ENCODE peak calls at places on chromosomes 16 and 17, in six cellular contexts. One of them, this sample, is unnamed.
A peak's percentile ranks its signal among the peaks of the same experiment; 100 is the strongest.

GRCh38 chr16:71467810-71468209 is 5.8 kb upstream of the ZNF23 start:
- DNase-seq in astrocyte of the spinal cord: peak; percentile 38
- DNase-seq in adrenal gland: peak; percentile 27
- DNase-seq in Panc1: no peak
- DNase-seq in left ventricle myocardium inferior: no peak
- DNase-seq in PC-3: peak; percentile 40
- DNase-seq in this sample: peak; percentile 42

GRCh38 chr17:64061157-64061898 is 40.9 kb upstream of the ICAM2 start:
- DNase-seq in PC-3: peak; percentile 80
- DNase-seq in astrocyte of the spinal cord: no peak
- DNase-seq in Panc1: no peak
- DNase-seq in left ventricle myocardium inferior: no peak
- DNase-seq in adrenal gland: no peak
- DNase-seq in this sample: peak; percentile 75

GRCh38 chr16:57364143-57364542 is 5.6 kb downstream of the CCL22 start:
- DNase-seq in PC-3: no peak
- DNase-seq in adrenal gland: no peak
- DNase-seq in left ventricle myocardium inferior: no peak
- DNase-seq in Panc1: no peak
- DNase-seq in astrocyte of the spinal cord: no peak
- DNase-seq in this sample: no peak

GRCh38 chr17:74427048-74427762 is 4.7 kb upstream of the GPRC5C start:
- DNase-seq in left ventricle myocardium inferior: no peak
- DNase-seq in Panc1: no peak
- DNase-seq in adrenal gland: no peak
- DNase-seq in astrocyte of the spinal cord: no peak
- DNase-seq in PC-3: no peak
- DNase-seq in this sample: no peak

GRCh38 chr16:65223335-65223734 is 101.5 kb upstream of the CDH11 start:
- DNase-seq in Panc1: no peak
- DNase-seq in astrocyte of the spinal cord: no peak
- DNase-seq in PC-3: no peak
- DNase-seq in left ventricle myocardium inferior: no peak
- DNase-seq in adrenal gland: no peak
- DNase-seq in this sample: no peak

GRCh38 chr17:54257440-54257839 is 434.7 kb downstream of the KIF2B start:
- DNase-seq in PC-3: no peak
- DNase-seq in Panc1: no peak
- DNase-seq in astrocyte of the spinal cord: no peak
- DNase-seq in adrenal gland: no peak
- DNase-seq in left ventricle myocardium inferior: no peak
- DNase-seq in this sample: no peak

GRCh38 chr17:2755941-2756724 is 6.7 kb upstream of the CCDC92B start:
- DNase-seq in left ventricle myocardium inferior: no peak
- DNase-seq in PC-3: no peak
- DNase-seq in adrenal gland: no peak
- DNase-seq in astrocyte of the spinal cord: no peak
- DNase-seq in Panc1: no peak
- DNase-seq in this sample: no peak

GRCh38 chr17:4617090-4617489 is 24.4 kb downstream of the ALOX15 start:
- DNase-seq in left ventricle myocardium inferior: no peak
- DNase-seq in PC-3: no peak
- DNase-seq in astrocyte of the spinal cord: no peak
- DNase-seq in Panc1: no peak
- DNase-seq in adrenal gland: no peak
- DNase-seq in this sample: no peak

GRCh38 chr17:75619506-75620431 is 13.5 kb upstream of the SMIM5 start:
- DNase-seq in Panc1: no peak
- DNase-seq in astrocyte of the spinal cord: peak; percentile 29
- DNase-seq in adrenal gland: no peak
- DNase-seq in left ventricle myocardium inferior: peak; percentile 21
- DNase-seq in PC-3: peak; percentile 52
- DNase-seq in this sample: peak; percentile 50

GRCh38 chr17:81251091-81251942 is 12.2 kb downstream of the NDUFAF8 start:
- DNase-seq in astrocyte of the spinal cord: no peak
- DNase-seq in Panc1: no peak
- DNase-seq in left ventricle myocardium inferior: peak; percentile 56
- DNase-seq in adrenal gland: no peak
- DNase-seq in PC-3: no peak
- DNase-seq in this sample: no peak

DNA sequence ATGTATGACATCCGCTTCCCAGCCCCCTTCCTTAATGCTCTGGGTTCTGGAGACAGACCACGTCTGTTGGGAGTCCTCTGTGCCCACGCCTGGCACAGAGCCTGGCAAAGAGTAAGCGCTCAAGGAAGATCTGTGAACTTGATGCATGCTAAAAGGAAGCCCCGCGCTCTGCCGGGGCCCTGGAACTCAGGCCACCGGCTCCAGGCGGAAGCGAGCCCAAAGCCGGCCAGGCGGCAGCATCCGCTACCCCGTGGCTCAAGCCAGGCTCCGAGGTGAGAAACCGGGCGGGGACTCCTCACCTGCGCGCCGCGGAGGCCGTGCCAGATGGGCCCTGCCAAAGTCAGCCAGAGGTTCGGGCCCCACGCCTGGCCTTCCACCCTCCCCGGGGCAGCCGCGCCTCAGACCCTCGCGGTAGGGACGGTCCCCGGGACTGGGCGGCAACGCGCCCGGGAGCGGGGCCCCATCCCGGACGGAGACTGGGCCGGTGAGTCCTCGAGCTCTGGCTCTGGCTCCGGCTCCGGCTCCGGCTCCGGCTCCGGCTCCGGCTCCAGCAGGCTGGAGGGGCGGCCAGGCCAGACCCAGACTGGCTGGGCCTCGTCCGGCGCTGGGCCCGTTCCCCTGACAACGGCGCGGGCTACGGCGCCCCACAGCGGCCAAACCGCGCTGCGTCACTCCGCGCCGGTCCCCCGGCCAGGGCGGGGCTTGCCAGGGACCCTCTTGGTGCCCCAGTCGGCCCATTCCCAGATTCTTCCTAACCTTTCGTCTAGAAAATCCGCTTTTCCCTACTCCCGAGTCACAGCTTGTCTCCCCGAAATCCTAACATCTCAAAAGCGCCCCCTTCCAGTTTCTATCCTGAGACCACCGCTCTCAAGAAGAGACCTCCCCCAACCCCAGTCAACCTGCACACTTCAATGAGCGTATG is at the start of gene ZDHHC1:
- DNase-seq in astrocyte of the spinal cord: peak; percentile 65
- DNase-seq in PC-3: peak; percentile 61
- DNase-seq in adrenal gland: peak; percentile 81
- DNase-seq in left ventricle myocardium inferior: peak; percentile 76
- DNase-seq in Panc1: no peak
- DNase-seq in this sample: peak; percentile 66
- TF ChIP-seq CTCF in astrocyte of the spinal cord: peak; percentile 40
- TF ChIP-seq CTCF in PC-3: peak; percentile 59
- TF ChIP-seq CTCF in adrenal gland: peak; percentile 41
- TF ChIP-seq CTCF in left ventricle myocardium inferior: peak; percentile 69
- TF ChIP-seq CTCF in Panc1: peak; percentile 82
- TF ChIP-seq CTCF in this sample: no peak

GRCh38 chr16:68284847-68285246 is 20.5 kb downstream of the SLC7A6 start:
- DNase-seq in adrenal gland: no peak
- DNase-seq in astrocyte of the spinal cord: no peak
- DNase-seq in Panc1: no peak
- DNase-seq in left ventricle myocardium inferior: no peak
- DNase-seq in PC-3: no peak
- DNase-seq in this sample: no peak
- H3K4me3 ChIP-seq in adrenal gland: no peak overlapping the region
- H3K4me3 ChIP-seq in astrocyte of the spinal cord: no peak overlapping the region
- H3K4me3 ChIP-seq in Panc1: no peak overlapping the region
- H3K4me3 ChIP-seq in left ventricle myocardium inferior: peak overlapping the region; percentile 30
- H3K4me3 ChIP-seq in PC-3: no peak overlapping the region
- H3K4me3 ChIP-seq in this sample: no peak overlapping the region

DNA sequence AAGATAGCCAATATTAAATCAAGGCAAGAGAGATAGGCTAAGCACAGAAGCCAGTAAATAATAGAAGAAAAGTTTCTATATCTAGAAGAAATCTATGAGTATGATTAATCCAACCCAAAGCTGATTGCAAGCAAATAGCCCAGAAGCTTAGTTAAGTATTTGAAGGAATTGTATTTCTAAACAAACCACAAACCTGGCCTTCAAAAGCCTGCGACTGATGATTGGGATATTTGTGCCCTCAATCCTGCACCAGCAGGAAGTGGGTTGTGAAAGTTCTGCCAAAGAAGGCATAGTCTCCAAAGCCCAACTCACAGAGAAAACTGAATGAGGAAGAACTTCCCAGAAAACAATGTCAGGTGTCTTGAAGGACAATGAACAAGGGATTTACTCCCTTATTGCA is 114.5 kb upstream of the C17orf78 start:
- DNase-seq in PC-3: no peak
- DNase-seq in adrenal gland: no peak
- DNase-seq in left ventricle myocardium inferior: no peak
- DNase-seq in Panc1: no peak
- DNase-seq in astrocyte of the spinal cord: peak; percentile 55
- DNase-seq in this sample: peak; percentile 38
- TF ChIP-seq CTCF in PC-3: no peak
- TF ChIP-seq CTCF in adrenal gland: no peak
- TF ChIP-seq CTCF in left ventricle myocardium inferior: no peak
- TF ChIP-seq CTCF in Panc1: no peak
- TF ChIP-seq CTCF in astrocyte of the spinal cord: no peak
- TF ChIP-seq CTCF in this sample: no peak

GRCh38 chr16:50845296-50845695 is 103.4 kb downstream of the CYLD start:
- DNase-seq in adrenal gland: no peak
- DNase-seq in Panc1: no peak
- DNase-seq in left ventricle myocardium inferior: no peak
- DNase-seq in astrocyte of the spinal cord: no peak
- DNase-seq in PC-3: no peak
- DNase-seq in this sample: no peak

GRCh38 chr16:50847166-50847565 is 105.3 kb downstream of the CYLD start:
- DNase-seq in astrocyte of the spinal cord: no peak
- DNase-seq in Panc1: no peak
- DNase-seq in adrenal gland: no peak
- DNase-seq in left ventricle myocardium inferior: no peak
- DNase-seq in PC-3: no peak
- DNase-seq in this sample: no peak

GRCh38 chr16:50846511-50846910 is 104.6 kb downstream of the CYLD start:
- DNase-seq in astrocyte of the spinal cord: no peak
- DNase-seq in PC-3: no peak
- DNase-seq in adrenal gland: no peak
- DNase-seq in Panc1: no peak
- DNase-seq in left ventricle myocardium inferior: no peak
- DNase-seq in this sample: no peak

GRCh38 chr16:50844840-50845239 is 103.0 kb downstream of the CYLD start:
- DNase-seq in PC-3: no peak
- DNase-seq in Panc1: no peak
- DNase-seq in adrenal gland: no peak
- DNase-seq in left ventricle myocardium inferior: no peak
- DNase-seq in astrocyte of the spinal cord: no peak
- DNase-seq in this sample: no peak

DNA sequence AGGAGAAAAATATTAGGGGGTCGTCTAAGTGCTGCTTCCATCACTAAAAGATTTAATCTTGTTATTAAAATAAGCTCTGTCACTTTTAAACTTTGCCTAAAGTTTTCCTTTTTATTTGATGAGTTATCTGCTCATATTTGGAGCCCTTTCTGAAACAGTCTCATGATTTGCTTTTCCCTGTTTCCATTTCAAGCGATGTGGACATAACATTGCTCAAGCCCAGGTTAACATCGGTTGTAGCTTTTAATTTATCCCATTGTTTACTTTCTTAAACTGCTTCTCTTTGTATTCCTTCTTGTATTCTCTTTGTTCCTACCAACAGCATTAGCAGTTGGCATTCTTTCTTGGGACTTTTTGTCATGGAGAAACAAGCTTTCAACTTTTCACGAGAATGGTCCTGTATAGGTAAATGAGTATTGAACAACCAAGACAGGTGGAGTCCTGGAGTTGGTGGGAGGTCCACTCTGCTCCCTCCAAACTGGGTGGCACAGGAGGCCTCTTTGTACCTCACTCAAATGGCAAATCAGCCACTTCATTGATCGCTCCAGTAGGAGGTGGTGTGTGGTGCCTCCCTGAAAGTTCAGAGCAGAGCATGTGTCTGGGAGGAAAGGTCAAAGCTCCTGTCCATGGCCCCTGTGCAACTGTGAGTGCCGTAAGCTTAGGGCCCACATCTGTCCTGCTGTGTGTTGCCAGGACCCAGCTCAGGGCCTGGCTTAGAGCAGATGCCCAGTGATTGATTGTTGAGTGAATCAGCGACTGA is 107.0 kb downstream of the CYLD start:
- DNase-seq in Panc1: no peak
- DNase-seq in adrenal gland: no peak
- DNase-seq in PC-3: no peak
- DNase-seq in left ventricle myocardium inferior: no peak
- DNase-seq in astrocyte of the spinal cord: no peak
- DNase-seq in this sample: no peak
- H3K4me3 ChIP-seq in Panc1: no peak overlapping the region
- H3K4me3 ChIP-seq in adrenal gland: no peak overlapping the region
- H3K4me3 ChIP-seq in PC-3: no peak overlapping the region
- H3K4me3 ChIP-seq in left ventricle myocardium inferior: no peak overlapping the region
- H3K4me3 ChIP-seq in astrocyte of the spinal cord: no peak overlapping the region
- H3K4me3 ChIP-seq in this sample: no peak overlapping the region